ENCODE peak calls at places on chromosomes 3 and 15, in seven cellular contexts. Z is astrocyte of the spinal cord, H is lower leg skin, W is mammary epithelial cell, D is uterus, E is left lung, N is neural progenitor cell. L is an unnamed sample.

GRCh38 chr3:103644450-103644849 is 1209.6 kb downstream of the ZPLD1 start:
- DNase-seq in D (no peak), W (no peak), E (no peak), N (no peak), Z (peak), H (no peak), L (peak)

GRCh38 chr3:123067689-123068226 is 933 bp downstream of the PDIA5 start:
- DNase-seq in E (no peak), Z (no peak), H (no peak), W (no peak), N (no peak), D (no peak), L (no peak)

GRCh38 chr15:25247418-25248030 is 191.3 kb downstream of the UBE3A start:
- DNase-seq in D (no peak), N (no peak), W (no peak), E (peak), Z (no peak), H (no peak), L (no peak)

GRCh38 chr3:24490151-24490550 is 4.5 kb downstream of the THRB start:
- DNase-seq in W (no peak), H (peak), D (no peak), N (no peak), Z (no peak), E (no peak), L (no peak)

GRCh38 chr15:72991026-72991425 is 61.2 kb upstream of the NEO1 start:
- DNase-seq in W (no peak), N (no peak), Z (no peak), D (no peak), E (no peak), H (no peak), L (no peak)

GRCh38 chr3:18079062-18079461 is 336.6 kb upstream of the TBC1D5 start:
- DNase-seq in E (no peak), H (no peak), D (no peak), N (no peak), Z (no peak), W (no peak), L (no peak)

GRCh38 chr15:93617443-93617842 is 528.4 kb upstream of the RGMA start:
- DNase-seq in H (no peak), N (no peak), D (no peak), E (no peak), W (no peak), Z (no peak), L (no peak)

GRCh38 chr15:51341366-51342248 is at the start of gene GLDN:
- DNase-seq in Z (no peak), D (no peak), W (peak), H (no peak), N (peak), E (peak), L (no peak)

GRCh38 chr3:112610121-112610520 is 30.8 kb downstream of the CCDC80 start:
- DNase-seq in W (no peak), E (no peak), Z (peak), N (no peak), D (no peak), H (no peak), L (no peak)

GRCh38 chr3:72127843-72128242 is 342.9 kb upstream of the PROK2 start:
- DNase-seq in N (no peak), E (no peak), H (no peak), Z (peak), D (no peak), W (peak), L (no peak)

GRCh38 chr15:74725845-74726773 is 781 bp upstream of the CYP1A1 start:
- DNase-seq in E (peak), W (peak), Z (no peak), N (peak), H (no peak), D (no peak), L (no peak)

GRCh38 chr15:74724570-74725240 is 623 bp downstream of the CYP1A1 start:
- DNase-seq in Z (no peak), E (no peak), N (no peak), W (peak), H (no peak), D (no peak), L (no peak)

GRCh38 chr15:74727727-74728126 is 2.4 kb upstream of the CYP1A1 start:
- DNase-seq in E (no peak), D (no peak), Z (no peak), H (no peak), W (no peak), N (no peak), L (no peak)

GRCh38 chr15:74725241-74725774 is at the start of gene CYP1A1:
- DNase-seq in H (no peak), Z (no peak), N (peak), W (peak), E (peak), D (no peak), L (no peak)

DNA sequence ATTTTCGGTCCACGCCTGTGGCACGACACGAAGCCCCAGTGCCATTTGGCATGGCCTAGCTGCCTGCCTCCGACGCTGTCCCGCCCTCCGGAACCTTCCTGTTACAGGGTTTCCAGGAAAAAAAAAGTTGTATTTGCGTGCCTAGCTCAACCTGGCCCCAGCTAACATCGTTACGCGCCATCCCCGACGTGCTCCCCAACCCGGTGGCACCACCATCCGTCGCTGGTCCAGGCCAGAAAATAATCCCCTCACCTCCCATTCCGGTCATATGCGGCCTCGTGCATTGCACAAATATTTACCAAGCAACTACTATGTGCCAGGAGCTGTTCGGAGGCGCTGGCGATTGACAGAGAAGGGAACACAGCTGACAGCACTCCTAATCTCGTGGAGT is 1.4 kb upstream of the CYP1A1 start:
- DNase-seq in W (no peak), D (no peak), H (no peak), N (no peak), E (no peak), Z (no peak), L (no peak)
- H3K4me3 ChIP-seq in W (peak), D (peak), H (no peak), N (peak), E (peak), Z (peak), L (peak)

DNA sequence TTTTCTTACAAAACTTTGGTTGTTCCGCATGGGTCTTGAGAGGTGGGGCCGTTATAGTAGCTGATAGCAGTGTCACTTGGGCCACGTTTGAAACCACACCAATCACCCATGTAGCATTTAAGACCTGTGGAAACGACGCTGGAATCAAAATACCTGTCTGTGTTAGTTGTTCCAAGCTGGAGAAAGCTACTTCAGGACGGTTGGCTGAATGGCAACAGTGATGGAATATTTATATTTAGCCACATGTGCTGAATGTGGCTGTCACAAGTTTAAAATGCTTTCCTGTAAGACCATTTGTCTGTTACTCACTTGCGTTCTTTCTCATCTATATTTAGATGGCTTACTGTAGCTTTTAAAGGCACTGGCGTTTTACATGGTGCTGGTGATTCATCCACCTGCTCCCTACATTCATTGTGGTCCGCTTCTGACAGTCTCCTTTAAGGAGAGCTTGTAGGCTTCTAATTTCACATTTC is 1.4 kb downstream of the DNAJA4 start:
- DNase-seq in N (no peak), E (no peak), H (no peak), Z (peak), D (no peak), W (peak), L (no peak)
- H3K4me3 ChIP-seq in N (no peak), E (peak), H (no peak), Z (no peak), D (no peak), W (no peak), L (no peak)

GRCh38 chr3:50246517-50246954 is 10.5 kb downstream of the GNAI2 start:
- DNase-seq in Z (peak), W (peak), N (peak), H (peak), D (peak), E (peak), L (peak)
- H3K4me3 ChIP-seq in Z (no peak), W (peak), N (no peak), H (no peak), D (peak), E (peak), L (no peak)

GRCh38 chr3:58177747-58178527 is 32.8 kb downstream of the DNASE1L3 start:
- DNase-seq in D (peak), W (peak), Z (peak), E (peak), N (peak), H (peak), L (no peak)
- H3K4me3 ChIP-seq in D (peak), W (peak), Z (peak), E (peak), N (peak), H (peak), L (peak)

DNA sequence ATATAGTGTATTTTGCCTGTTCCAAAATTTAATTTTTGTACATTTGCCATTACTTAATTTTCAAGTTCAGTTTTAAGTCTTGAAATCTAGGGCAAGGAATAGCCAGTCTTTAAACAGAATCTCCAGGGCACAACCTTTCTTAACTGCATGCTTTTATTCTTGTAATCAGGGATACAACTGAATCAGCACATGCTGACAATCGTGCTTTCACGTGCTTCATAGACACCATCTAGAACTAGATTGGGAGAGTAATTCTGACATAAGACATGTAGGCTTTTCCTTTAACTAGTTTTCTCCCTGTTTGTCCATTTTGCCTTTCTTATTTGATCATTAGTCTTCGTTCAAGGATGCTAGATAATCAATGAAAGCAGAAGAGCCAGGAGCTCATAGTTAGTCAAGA is 650.4 kb upstream of the CADM2 start:
- DNase-seq in Z (no peak), D (no peak), N (no peak), W (no peak), E (no peak), H (no peak), L (no peak)
- H3K4me3 ChIP-seq in Z (no peak), D (no peak), N (no peak), W (no peak), E (no peak), H (no peak), L (no peak)